ENCODE peak calls at places on chromosomes 7 and 10, in nine cellular contexts. One of them, this sample, is unnamed.

GRCh38 chr10:106615081-106615480 is 549.4 kb downstream of the SORCS1 start:
- DNase-seq in hepatocyte: peak; percentile 14
- DNase-seq in mucosa of descending colon: no peak
- DNase-seq in lung: no peak
- DNase-seq in Peyer's patch: no peak
- DNase-seq in GM13977: no peak
- DNase-seq in heart left ventricle: no peak
- DNase-seq in A549: no peak
- DNase-seq in fibroblast of the aortic adventitia: peak; percentile 62
- DNase-seq in this sample: no peak

GRCh38 chr7:15007507-15007906 is 105.0 kb upstream of the DGKB start:
- DNase-seq in hepatocyte: peak; percentile 26
- DNase-seq in mucosa of descending colon: no peak
- DNase-seq in lung: no peak
- DNase-seq in Peyer's patch: no peak
- DNase-seq in GM13977: no peak
- DNase-seq in heart left ventricle: no peak
- DNase-seq in A549: peak; percentile 22
- DNase-seq in fibroblast of the aortic adventitia: peak; percentile 5
- DNase-seq in this sample: peak; percentile 8

GRCh38 chr7:151570366-151570915 is 50.7 kb upstream of the RHEB start:
- DNase-seq in hepatocyte: no peak
- DNase-seq in mucosa of descending colon: no peak
- DNase-seq in lung: no peak
- DNase-seq in Peyer's patch: no peak
- DNase-seq in GM13977: no peak
- DNase-seq in heart left ventricle: no peak
- DNase-seq in A549: peak; percentile 25
- DNase-seq in fibroblast of the aortic adventitia: peak; percentile 74
- DNase-seq in this sample: peak; percentile 16

GRCh38 chr7:55550010-55550409 is 22.3 kb downstream of the VOPP1 start:
- DNase-seq in hepatocyte: no peak
- DNase-seq in mucosa of descending colon: peak; percentile 92
- DNase-seq in lung: no peak
- DNase-seq in Peyer's patch: peak; percentile 90
- DNase-seq in GM13977: no peak
- DNase-seq in heart left ventricle: no peak
- DNase-seq in A549: peak; percentile 48
- DNase-seq in fibroblast of the aortic adventitia: no peak
- DNase-seq in this sample: peak; percentile 77

GRCh38 chr10:16848562-16849154 is 31.4 kb upstream of the RSU1 start:
- DNase-seq in hepatocyte: no peak
- DNase-seq in mucosa of descending colon: no peak
- DNase-seq in lung: no peak
- DNase-seq in Peyer's patch: no peak
- DNase-seq in GM13977: no peak
- DNase-seq in heart left ventricle: no peak
- DNase-seq in A549: no peak
- DNase-seq in fibroblast of the aortic adventitia: peak; percentile 49
- DNase-seq in this sample: no peak

GRCh38 chr10:52351911-52352310 is 37.8 kb downstream of the DKK1 start:
- DNase-seq in hepatocyte: no peak
- DNase-seq in mucosa of descending colon: no peak
- DNase-seq in lung: no peak
- DNase-seq in Peyer's patch: no peak
- DNase-seq in GM13977: no peak
- DNase-seq in heart left ventricle: no peak
- DNase-seq in A549: no peak
- DNase-seq in fibroblast of the aortic adventitia: peak; percentile 40
- DNase-seq in this sample: no peak

GRCh38 chr10:36712695-36713094 is 412.7 kb upstream of the ANKRD30A start:
- DNase-seq in hepatocyte: no peak
- DNase-seq in mucosa of descending colon: no peak
- DNase-seq in lung: no peak
- DNase-seq in Peyer's patch: no peak
- DNase-seq in GM13977: no peak
- DNase-seq in heart left ventricle: no peak
- DNase-seq in A549: no peak
- DNase-seq in fibroblast of the aortic adventitia: no peak
- DNase-seq in this sample: no peak

GRCh38 chr7:27689045-27689877 is 26.6 kb upstream of the HIBADH start:
- DNase-seq in hepatocyte: peak; percentile 45
- DNase-seq in mucosa of descending colon: no peak
- DNase-seq in lung: no peak
- DNase-seq in Peyer's patch: peak; percentile 69
- DNase-seq in GM13977: peak; percentile 35
- DNase-seq in heart left ventricle: no peak
- DNase-seq in A549: peak; percentile 45
- DNase-seq in fibroblast of the aortic adventitia: peak; percentile 72
- DNase-seq in this sample: peak; percentile 46

GRCh38 chr7:149776305-149776704 is 2.9 kb upstream of the ZNF467 start:
- DNase-seq in hepatocyte: no peak
- DNase-seq in mucosa of descending colon: peak; percentile 36
- DNase-seq in lung: peak; percentile 73
- DNase-seq in Peyer's patch: peak; percentile 65
- DNase-seq in GM13977: no peak
- DNase-seq in heart left ventricle: peak; percentile 92
- DNase-seq in A549: no peak
- DNase-seq in fibroblast of the aortic adventitia: peak; percentile 48
- DNase-seq in this sample: no peak

GRCh38 chr10:7170626-7171322 is 240.1 kb downstream of the SFMBT2 start:
- DNase-seq in hepatocyte: no peak
- DNase-seq in mucosa of descending colon: no peak
- DNase-seq in lung: no peak
- DNase-seq in Peyer's patch: no peak
- DNase-seq in GM13977: no peak
- DNase-seq in heart left ventricle: peak; percentile 60
- DNase-seq in A549: no peak
- DNase-seq in fibroblast of the aortic adventitia: no peak
- DNase-seq in this sample: no peak

GRCh38 chr10:95693668-95694534 is at the start of gene TCTN3:
- DNase-seq in hepatocyte: peak; percentile 100
- DNase-seq in mucosa of descending colon: peak; percentile 97
- DNase-seq in lung: peak; percentile 98
- DNase-seq in Peyer's patch: peak; percentile 98
- DNase-seq in GM13977: peak; percentile 96
- DNase-seq in heart left ventricle: peak; percentile 98
- DNase-seq in A549: peak; percentile 99
- DNase-seq in fibroblast of the aortic adventitia: peak; percentile 100
- DNase-seq in this sample: peak; percentile 100

GRCh38 chr7:134845461-134845860 is 66.0 kb downstream of the CALD1 start:
- DNase-seq in hepatocyte: no peak
- DNase-seq in mucosa of descending colon: no peak
- DNase-seq in lung: no peak
- DNase-seq in Peyer's patch: no peak
- DNase-seq in GM13977: peak; percentile 27
- DNase-seq in heart left ventricle: no peak
- DNase-seq in A549: peak; percentile 52
- DNase-seq in fibroblast of the aortic adventitia: no peak
- DNase-seq in this sample: peak; percentile 58

GRCh38 chr7:45586748-45587520 is 12.8 kb downstream of the ADCY1 start:
- DNase-seq in hepatocyte: no peak
- DNase-seq in mucosa of descending colon: no peak
- DNase-seq in lung: no peak
- DNase-seq in Peyer's patch: no peak
- DNase-seq in GM13977: no peak
- DNase-seq in heart left ventricle: no peak
- DNase-seq in A549: no peak
- DNase-seq in fibroblast of the aortic adventitia: no peak
- DNase-seq in this sample: no peak

GRCh38 chr7:137164251-137164650 is 179.3 kb downstream of the PTN start:
- DNase-seq in hepatocyte: no peak
- DNase-seq in mucosa of descending colon: no peak
- DNase-seq in lung: no peak
- DNase-seq in Peyer's patch: no peak
- DNase-seq in GM13977: no peak
- DNase-seq in heart left ventricle: no peak
- DNase-seq in A549: no peak
- DNase-seq in fibroblast of the aortic adventitia: no peak
- DNase-seq in this sample: no peak

GRCh38 chr7:133140994-133141595 is 59.2 kb upstream of the CHCHD3 start:
- DNase-seq in hepatocyte: no peak
- DNase-seq in mucosa of descending colon: no peak
- DNase-seq in lung: no peak
- DNase-seq in Peyer's patch: no peak
- DNase-seq in GM13977: no peak
- DNase-seq in heart left ventricle: no peak
- DNase-seq in A549: no peak
- DNase-seq in fibroblast of the aortic adventitia: no peak
- DNase-seq in this sample: no peak
- TF ChIP-seq CTCF in hepatocyte: no peak
- TF ChIP-seq CTCF in mucosa of descending colon: no peak
- TF ChIP-seq CTCF in lung: no peak
- TF ChIP-seq CTCF in Peyer's patch: no peak
- TF ChIP-seq CTCF in GM13977: no peak
- TF ChIP-seq CTCF in heart left ventricle: no peak
- TF ChIP-seq CTCF in A549: no peak
- TF ChIP-seq CTCF in fibroblast of the aortic adventitia: no peak
- TF ChIP-seq CTCF in this sample: no peak

DNA sequence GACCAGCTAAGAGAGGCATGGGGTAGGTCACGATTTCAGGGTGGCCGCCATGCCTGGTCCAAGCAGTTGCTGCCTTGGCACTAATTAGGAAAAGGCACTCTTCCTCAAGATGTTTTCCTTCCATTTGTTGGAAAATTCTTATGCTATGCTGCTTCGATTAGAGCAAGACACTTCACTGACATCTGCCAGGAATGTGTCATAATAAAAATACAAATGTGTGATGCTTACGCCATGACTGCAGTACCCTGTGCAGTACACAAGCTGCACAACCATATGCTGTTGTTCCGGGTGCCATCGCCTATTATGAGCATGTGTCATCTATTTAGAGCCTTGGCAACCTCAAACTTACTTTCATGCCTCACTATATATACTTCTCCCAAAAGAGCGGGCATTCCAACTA is 14.9 kb upstream of the MPP7 start:
- DNase-seq in hepatocyte: no peak
- DNase-seq in mucosa of descending colon: no peak
- DNase-seq in lung: no peak
- DNase-seq in Peyer's patch: no peak
- DNase-seq in GM13977: no peak
- DNase-seq in heart left ventricle: no peak
- DNase-seq in A549: no peak
- DNase-seq in fibroblast of the aortic adventitia: no peak
- DNase-seq in this sample: no peak
- TF ChIP-seq CTCF in hepatocyte: no peak
- TF ChIP-seq CTCF in mucosa of descending colon: no peak
- TF ChIP-seq CTCF in lung: no peak
- TF ChIP-seq CTCF in Peyer's patch: no peak
- TF ChIP-seq CTCF in GM13977: no peak
- TF ChIP-seq CTCF in heart left ventricle: no peak
- TF ChIP-seq CTCF in A549: no peak
- TF ChIP-seq CTCF in fibroblast of the aortic adventitia: no peak
- TF ChIP-seq CTCF in this sample: no peak

GRCh38 chr7:131945948-131946525 is 389.6 kb upstream of the PODXL start:
- DNase-seq in hepatocyte: peak; percentile 46
- DNase-seq in mucosa of descending colon: peak; percentile 59
- DNase-seq in lung: no peak
- DNase-seq in Peyer's patch: peak; percentile 79
- DNase-seq in GM13977: no peak
- DNase-seq in heart left ventricle: no peak
- DNase-seq in A549: no peak
- DNase-seq in fibroblast of the aortic adventitia: no peak
- DNase-seq in this sample: no peak

GRCh38 chr7:131943616-131944015 is 387.2 kb upstream of the PODXL start:
- DNase-seq in hepatocyte: no peak
- DNase-seq in mucosa of descending colon: no peak
- DNase-seq in lung: no peak
- DNase-seq in Peyer's patch: no peak
- DNase-seq in GM13977: no peak
- DNase-seq in heart left ventricle: no peak
- DNase-seq in A549: no peak
- DNase-seq in fibroblast of the aortic adventitia: no peak
- DNase-seq in this sample: no peak

GRCh38 chr7:131944556-131945069 is 388.2 kb upstream of the PODXL start:
- DNase-seq in hepatocyte: no peak
- DNase-seq in mucosa of descending colon: no peak
- DNase-seq in lung: no peak
- DNase-seq in Peyer's patch: no peak
- DNase-seq in GM13977: no peak
- DNase-seq in heart left ventricle: no peak
- DNase-seq in A549: no peak
- DNase-seq in fibroblast of the aortic adventitia: no peak
- DNase-seq in this sample: no peak

GRCh38 chr7:131943211-131943610 is 386.8 kb upstream of the PODXL start:
- DNase-seq in hepatocyte: no peak
- DNase-seq in mucosa of descending colon: no peak
- DNase-seq in lung: no peak
- DNase-seq in Peyer's patch: no peak
- DNase-seq in GM13977: no peak
- DNase-seq in heart left ventricle: no peak
- DNase-seq in A549: no peak
- DNase-seq in fibroblast of the aortic adventitia: no peak
- DNase-seq in this sample: no peak

DNA sequence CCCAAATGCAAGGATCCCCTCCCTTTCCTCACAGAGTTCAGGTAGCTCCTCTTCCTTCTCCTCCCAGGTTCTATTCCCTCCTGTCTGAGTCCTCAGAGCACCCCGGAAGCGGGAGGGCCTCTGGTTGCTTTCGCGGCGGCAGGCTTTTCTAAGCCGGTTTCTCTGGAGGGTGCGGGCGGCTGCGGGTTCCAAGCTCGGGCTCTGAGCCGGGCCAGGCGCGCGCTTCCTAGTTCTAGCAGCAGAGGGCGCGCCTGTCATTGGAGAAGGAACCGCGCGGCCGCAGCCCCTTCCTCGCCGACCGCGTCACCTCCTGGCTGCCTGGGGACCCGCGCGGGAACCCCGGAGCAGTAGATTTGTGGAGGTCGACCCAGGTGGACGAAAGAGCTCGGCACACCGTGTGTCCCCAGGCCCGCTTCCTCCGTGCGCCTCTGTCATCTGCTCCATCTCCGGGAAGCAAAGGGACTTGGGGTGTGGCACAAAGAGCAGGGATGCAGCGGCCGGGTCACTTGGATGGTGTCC is 388.9 kb upstream of the PODXL start:
- DNase-seq in hepatocyte: peak; percentile 84
- DNase-seq in mucosa of descending colon: peak; percentile 70
- DNase-seq in lung: no peak
- DNase-seq in Peyer's patch: peak; percentile 57
- DNase-seq in GM13977: peak; percentile 74
- DNase-seq in heart left ventricle: peak; percentile 57
- DNase-seq in A549: peak; percentile 56
- DNase-seq in fibroblast of the aortic adventitia: peak; percentile 34
- DNase-seq in this sample: peak; percentile 42
- TF ChIP-seq CTCF in hepatocyte: peak; percentile 97
- TF ChIP-seq CTCF in mucosa of descending colon: peak; percentile 88
- TF ChIP-seq CTCF in lung: peak; percentile 35
- TF ChIP-seq CTCF in Peyer's patch: peak; percentile 7
- TF ChIP-seq CTCF in GM13977: peak; percentile 85
- TF ChIP-seq CTCF in heart left ventricle: peak; percentile 94
- TF ChIP-seq CTCF in A549: peak; percentile 92
- TF ChIP-seq CTCF in fibroblast of the aortic adventitia: peak; percentile 94
- TF ChIP-seq CTCF in this sample: peak; percentile 80

DNA sequence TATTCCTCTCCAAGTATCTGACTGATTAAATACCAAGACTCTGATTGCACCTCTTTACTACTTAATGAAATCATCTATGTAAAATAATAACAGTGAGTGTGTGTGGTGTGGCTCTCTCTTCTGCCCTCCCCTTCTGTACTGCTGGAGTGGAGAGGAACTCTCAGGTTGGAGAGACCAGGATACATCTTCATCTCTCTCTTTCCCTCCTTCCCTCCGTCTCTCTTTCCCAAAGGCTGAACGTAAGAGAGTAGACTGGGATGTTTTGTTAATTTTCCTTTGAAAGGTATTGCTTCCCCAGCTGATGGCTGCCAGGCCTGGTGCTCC is 272 bp upstream of the GJC3 start:
- DNase-seq in hepatocyte: no peak
- DNase-seq in mucosa of descending colon: no peak
- DNase-seq in lung: no peak
- DNase-seq in Peyer's patch: no peak
- DNase-seq in GM13977: no peak
- DNase-seq in heart left ventricle: no peak
- DNase-seq in A549: no peak
- DNase-seq in fibroblast of the aortic adventitia: no peak
- DNase-seq in this sample: no peak
- TF ChIP-seq CTCF in hepatocyte: no peak
- TF ChIP-seq CTCF in mucosa of descending colon: no peak
- TF ChIP-seq CTCF in lung: no peak
- TF ChIP-seq CTCF in Peyer's patch: no peak
- TF ChIP-seq CTCF in GM13977: no peak
- TF ChIP-seq CTCF in heart left ventricle: no peak
- TF ChIP-seq CTCF in A549: no peak
- TF ChIP-seq CTCF in fibroblast of the aortic adventitia: no peak
- TF ChIP-seq CTCF in this sample: no peak

This sample was measured in GM12865.